ENCODE peak calls at places on chromosomes 2 and 18, in seven cellular contexts. A, Z, C, F, Q, G and J are unnamed samples.

GRCh38 chr2:63719052-63719451 is 122.6 kb upstream of the UGP2 start:
- DNase-seq in A (no peak), Z (no peak), C (no peak), F (no peak), Q (no peak), G (no peak), J (no peak)

GRCh38 chr2:232486558-232487384 is 863 bp downstream of the ECEL1 start:
- DNase-seq in A (no peak), Z (peak; percentile 11), C (no peak), F (no peak), Q (no peak), G (no peak), J (no peak)

GRCh38 chr2:179825494-179825893 is 35.9 kb downstream of the ZNF385B start:
- DNase-seq in A (no peak), Z (no peak), C (no peak), F (no peak), Q (no peak), G (no peak), J (no peak)

GRCh38 chr2:37907480-37908070 is 17.5 kb upstream of the RMDN2 start:
- DNase-seq in A (no peak), Z (no peak), C (no peak), F (no peak), Q (no peak), G (no peak), J (no peak)

GRCh38 chr2:160427629-160428424 is 65.8 kb downstream of the RBMS1 start:
- DNase-seq in A (peak; percentile 92), Z (no peak), C (no peak), F (peak; percentile 35), Q (no peak), G (no peak), J (peak; percentile 76)

GRCh38 chr2:82199493-82199852 is 1894.9 kb upstream of the LRRTM1 start:
- DNase-seq in A (no peak), Z (no peak), C (no peak), F (no peak), Q (no peak), G (no peak), J (no peak)

GRCh38 chr18:7000484-7001096 is 117.0 kb downstream of the LAMA1 start:
- DNase-seq in A (peak; percentile 66), Z (no peak), C (no peak), F (no peak), Q (no peak), G (no peak), J (no peak)

GRCh38 chr2:36376319-36376765 is 20.8 kb downstream of the CRIM1 start:
- DNase-seq in A (peak; percentile 68), Z (peak; percentile 84), C (peak; percentile 77), F (peak; percentile 83), Q (no peak), G (peak; percentile 29), J (no peak)

GRCh38 chr2:142867161-142867560 is 10.3 kb upstream of the KYNU start:
- DNase-seq in A (no peak), Z (no peak), C (no peak), F (no peak), Q (no peak), G (no peak), J (no peak)

GRCh38 chr18:76951600-76952247 is 129.4 kb downstream of the ZNF236 start:
- DNase-seq in A (no peak), Z (no peak), C (no peak), F (no peak), Q (no peak), G (no peak), J (no peak)

GRCh38 chr2:82790277-82791021 is 1668.6 kb downstream of the SUCLG1 start:
- DNase-seq in A (peak; percentile 85), Z (no peak), C (no peak), F (no peak), Q (peak; percentile 12), G (peak; percentile 34), J (peak; percentile 11)

GRCh38 chr2:226788881-226789485 is 10.6 kb downstream of the IRS1 start:
- DNase-seq in A (no peak), Z (no peak), C (no peak), F (no peak), Q (no peak), G (no peak), J (no peak)

GRCh38 chr2:149041482-149041881 is 3.0 kb downstream of the LYPD6B start:
- DNase-seq in A (no peak), Z (no peak), C (no peak), F (no peak), Q (no peak), G (no peak), J (no peak)

GRCh38 chr2:172859821-172860707 is 124.4 kb downstream of the RAPGEF4 start:
- DNase-seq in A (peak; percentile 37), Z (no peak), C (no peak), F (no peak), Q (no peak), G (no peak), J (no peak)

GRCh38 chr18:75531212-75531850 is 103.8 kb upstream of the SMIM21 start:
- DNase-seq in A (peak; percentile 6), Z (no peak), C (no peak), F (no peak), Q (no peak), G (no peak), J (no peak)

GRCh38 chr18:7626922-7627440 is 59.9 kb downstream of the PTPRM start:
- DNase-seq in A (peak; percentile 63), Z (no peak), C (no peak), F (no peak), Q (no peak), G (peak; percentile 52), J (no peak)

GRCh38 chr2:43160778-43161177 is 65.6 kb downstream of the ZFP36L2 start:
- DNase-seq in A (no peak), Z (peak; percentile 72), C (no peak), F (no peak), Q (no peak), G (no peak), J (no peak)

GRCh38 chr18:7317804-7318231 is 86.9 kb downstream of the LRRC30 start:
- DNase-seq in A (no peak), Z (no peak), C (no peak), F (no peak), Q (no peak), G (peak; percentile 59), J (no peak)

GRCh38 chr2:168145598-168145997 is 101.8 kb downstream of the STK39 start:
- DNase-seq in A (no peak), Z (no peak), C (no peak), F (no peak), Q (no peak), G (no peak), J (no peak)

GRCh38 chr2:9250091-9250490 is 43.5 kb downstream of the ASAP2 start:
- DNase-seq in A (no peak), Z (no peak), C (no peak), F (no peak), Q (no peak), G (no peak), J (no peak)

GRCh38 chr2:240143276-240143675 is 2.8 kb upstream of the OTOS start:
- DNase-seq in A (no peak), Z (no peak), C (no peak), F (no peak), Q (no peak), G (no peak), J (no peak)

GRCh38 chr18:22563098-22563707 is 145.5 kb upstream of the CTAGE1 start:
- DNase-seq in A (peak; percentile 97), Z (no peak), C (no peak), F (peak; percentile 43), Q (peak; percentile 70), G (peak; percentile 28), J (peak; percentile 81)

GRCh38 chr2:45652090-45653050 is 895 bp downstream of the PRKCE start:
- DNase-seq in A (peak; percentile 68), Z (peak; percentile 60), C (peak; percentile 38), F (peak; percentile 46), Q (no peak), G (peak; percentile 35), J (no peak)

GRCh38 chr18:42429208-42429607 is 474.2 kb downstream of the PIK3C3 start:
- DNase-seq in A (no peak), Z (no peak), C (no peak), F (no peak), Q (no peak), G (no peak), J (no peak)

GRCh38 chr18:49123431-49123830 is 172.7 kb upstream of the SMAD7 start:
- DNase-seq in A (no peak), Z (no peak), C (no peak), F (no peak), Q (no peak), G (no peak), J (no peak)

GRCh38 chr2:210199186-210199765 is 26.0 kb downstream of the ACADL start:
- DNase-seq in A (peak; percentile 43), Z (no peak), C (no peak), F (no peak), Q (no peak), G (no peak), J (no peak)

GRCh38 chr2:235106874-235107639 is 155.2 kb downstream of the SH3BP4 start:
- DNase-seq in A (peak; percentile 84), Z (peak; percentile 72), C (peak; percentile 51), F (peak; percentile 37), Q (no peak), G (peak; percentile 78), J (peak; percentile 40)

GRCh38 chr2:119283873-119284331 is 60.3 kb downstream of the STEAP3 start:
- DNase-seq in A (peak; percentile 48), Z (peak; percentile 32), C (peak; percentile 46), F (peak; percentile 87), Q (peak; percentile 21), G (peak; percentile 82), J (peak; percentile 65)

GRCh38 chr2:219636144-219636915 is 8.9 kb downstream of the SLC4A3 start:
- DNase-seq in A (no peak), Z (no peak), C (no peak), F (no peak), Q (no peak), G (no peak), J (no peak)

DNA sequence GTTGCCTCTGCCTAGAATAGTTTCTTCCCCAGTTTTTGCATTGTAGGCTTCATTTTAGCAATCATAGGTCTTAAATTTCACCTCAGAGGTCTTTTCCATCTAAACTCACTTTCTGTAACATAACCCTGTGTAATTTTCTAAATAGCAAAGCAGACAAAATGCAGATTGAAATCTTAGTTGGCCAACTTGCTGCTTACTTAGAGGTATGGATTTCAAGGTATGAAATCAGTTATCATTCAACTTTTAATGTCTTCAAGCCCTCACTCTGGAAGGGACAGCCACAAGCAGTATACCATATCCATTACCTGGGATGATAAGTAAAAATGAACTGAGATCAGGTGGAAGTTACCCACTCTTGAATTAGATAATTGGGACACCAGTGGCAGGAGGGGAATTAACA is 3.9 kb downstream of the CCDC121 start:
- DNase-seq in A (no peak), Z (no peak), C (no peak), F (no peak), Q (no peak), G (no peak), J (no peak)
- H3K4me3 ChIP-seq in A (no peak overlapping the region), Z (no peak overlapping the region), C (no peak overlapping the region), F (no peak overlapping the region), Q (no peak overlapping the region), G (no peak overlapping the region), J (no peak overlapping the region)

GRCh38 chr2:218399391-218400166 is at the start of gene CTDSP1:
- DNase-seq in A (peak; percentile 99), Z (peak; percentile 97), C (peak; percentile 96), F (peak; percentile 97), Q (peak; percentile 61), G (peak; percentile 95), J (peak; percentile 87)
- TF ChIP-seq CTCF in A (no peak), Z (no peak), C (peak; percentile 27), F (no peak), Q (peak; percentile 12), G (no peak), J (no peak)

GRCh38 chr2:53964987-53965687 is 5.7 kb downstream of the PSME4 start:
- DNase-seq in A (no peak), Z (no peak), C (no peak), F (no peak), Q (no peak), G (no peak), J (no peak)
- H3K4me3 ChIP-seq in A (no peak overlapping the region), Z (no peak overlapping the region), C (no peak overlapping the region), F (no peak overlapping the region), Q (no peak overlapping the region), G (no peak overlapping the region), J (no peak overlapping the region)

GRCh38 chr2:11158916-11159573 is 3.8 kb downstream of the SLC66A3 start:
- DNase-seq in A (no peak), Z (no peak), C (no peak), F (no peak), Q (no peak), G (no peak), J (no peak)
- TF ChIP-seq CTCF in A (no peak), Z (no peak), C (no peak), F (no peak), Q (no peak), G (no peak), J (no peak)